ENCODE peak calls at places on chromosomes 5 and 9, in four cellular contexts. O, M, V and F are unnamed samples.

GRCh38 chr9:97840521-97840920 is 12.5 kb upstream of the FOXE1 start:
- DNase-seq in M (no peak), V (no peak), O (no peak), F (peak; percentile 42)

GRCh38 chr5:60332244-60333018 is 367.5 kb downstream of the DEPDC1B start:
- DNase-seq in V (no peak), O (no peak), M (no peak), F (no peak)

GRCh38 chr5:90017236-90017635 is 392.3 kb downstream of the CETN3 start:
- DNase-seq in O (no peak), M (no peak), V (no peak), F (no peak)

GRCh38 chr9:81455826-81456225 is 233.5 kb downstream of the TLE1 start:
- DNase-seq in V (no peak), M (no peak), O (no peak), F (no peak)

GRCh38 chr5:95962475-95962773 is 773 bp upstream of the ELL2 start:
- DNase-seq in M (no peak), O (no peak), V (no peak), F (no peak)

GRCh38 chr5:158451983-158452710 is 593.2 kb upstream of the CLINT1 start:
- DNase-seq in V (no peak), M (no peak), O (no peak), F (no peak)

GRCh38 chr5:1737790-1738405 is 61.7 kb downstream of the MRPL36 start:
- DNase-seq in V (no peak), O (no peak), M (no peak), F (no peak)

GRCh38 chr9:34084562-34084961 is 35.9 kb upstream of the UBAP2 start:
- DNase-seq in M (no peak), O (peak; percentile 30), V (no peak), F (no peak)

GRCh38 chr5:54186912-54187445 is 123.4 kb downstream of the ARL15 start:
- DNase-seq in O (peak; percentile 28), M (no peak), V (no peak), F (no peak)

GRCh38 chr5:71836084-71836483 is 117.0 kb downstream of the CARTPT start:
- DNase-seq in O (no peak), M (no peak), V (no peak), F (no peak)

GRCh38 chr9:93081931-93082330 is 14.1 kb upstream of the CARD19 start:
- DNase-seq in V (no peak), O (no peak), M (peak; percentile 63), F (no peak)

GRCh38 chr5:83253731-83254130 is 176.4 kb downstream of the XRCC4 start:
- DNase-seq in O (no peak), V (no peak), M (no peak), F (no peak)

GRCh38 chr9:131366745-131367401 is 27.0 kb upstream of the PRRC2B start:
- DNase-seq in V (no peak), O (peak; percentile 26), M (no peak), F (peak; percentile 19)

GRCh38 chr9:34500623-34501267 is 22.0 kb downstream of the ENHO start:
- DNase-seq in M (no peak), V (peak; percentile 58), O (peak; percentile 48), F (no peak)

GRCh38 chr9:93092171-93092991 is 3.6 kb upstream of the CARD19 start:
- DNase-seq in O (no peak), V (peak; percentile 34), M (no peak), F (no peak)

GRCh38 chr5:6812800-6813731 is 99.8 kb downstream of the TENT4A start:
- DNase-seq in V (no peak), O (no peak), M (no peak), F (no peak)

GRCh38 chr9:79756414-79756813 is 184.6 kb downstream of the TLE4 start:
- DNase-seq in M (no peak), V (no peak), O (no peak), F (no peak)

GRCh38 chr9:26856413-26857032 is 36.1 kb downstream of the CAAP1 start:
- DNase-seq in O (no peak), V (no peak), M (no peak), F (no peak)

GRCh38 chr5:161378701-161379100 is 167.8 kb downstream of the GABRB2 start:
- DNase-seq in M (no peak), O (no peak), V (no peak), F (no peak)

GRCh38 chr9:38339087-38339486 is 53.4 kb upstream of the ALDH1B1 start:
- DNase-seq in V (no peak), O (no peak), M (no peak), F (no peak)

GRCh38 chr5:172283020-172283861 is at the start of gene UBTD2:
- DNase-seq in V (peak; percentile 88), O (peak; percentile 88), M (no peak), F (no peak)

GRCh38 chr5:107592515-107592914 is 78.2 kb downstream of the EFNA5 start:
- DNase-seq in O (no peak), V (no peak), M (no peak), F (no peak)

GRCh38 chr9:89483592-89484474 is 14.1 kb downstream of the SEMA4D start:
- DNase-seq in M (no peak), O (no peak), V (peak; percentile 60), F (no peak)

GRCh38 chr9:97740848-97741821 is 44.0 kb upstream of the XPA start:
- DNase-seq in M (no peak), O (peak; percentile 65), V (peak; percentile 69), F (no peak)

GRCh38 chr9:99241106-99241505 is 19.0 kb downstream of the SEC61B start:
- DNase-seq in V (no peak), O (no peak), M (no peak), F (no peak)
- TF ChIP-seq CTCF in V (no peak), O (peak; percentile 26), M (peak; percentile 7), F (no peak)

DNA sequence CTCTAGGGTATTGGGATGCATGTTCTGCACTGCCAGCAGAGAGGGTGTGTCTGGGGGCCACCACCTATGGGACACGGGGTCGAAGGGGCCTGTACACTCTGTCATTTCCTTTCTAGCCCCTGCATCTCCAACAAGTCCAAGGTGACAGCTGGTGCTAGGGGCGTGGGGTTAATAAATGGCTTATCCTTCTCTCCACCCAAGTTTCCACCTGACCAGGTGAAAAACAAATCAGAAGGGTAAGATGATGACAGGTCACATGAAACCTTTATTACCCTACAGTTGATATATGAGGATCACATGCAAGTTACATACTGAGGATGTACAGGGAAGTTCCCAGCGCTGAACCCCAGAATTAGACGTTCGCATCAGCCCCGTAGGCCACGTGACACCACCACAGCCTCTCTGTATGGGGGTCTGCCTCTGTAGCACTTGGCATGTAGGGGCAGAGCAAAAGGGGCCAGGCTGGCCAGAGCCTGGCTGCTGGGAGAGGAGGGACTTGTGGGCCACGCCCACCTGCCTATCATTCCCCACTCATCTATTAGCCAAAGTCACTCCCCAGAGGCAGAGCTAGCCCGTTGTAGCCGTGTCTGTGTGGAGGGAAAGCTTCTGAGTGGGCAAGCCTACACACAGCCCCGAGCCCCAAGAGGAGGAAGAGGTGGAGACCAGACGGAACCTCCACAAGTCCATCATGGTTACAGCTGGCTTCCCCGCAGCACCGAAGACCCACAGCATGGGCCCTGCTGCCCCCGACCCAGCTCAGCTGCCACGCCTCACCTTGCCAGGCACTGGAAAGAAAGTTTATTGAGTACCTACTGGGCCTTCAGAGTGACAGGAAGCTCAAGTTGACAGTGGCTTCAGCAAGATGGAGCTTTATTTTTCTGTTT is 2.2 kb downstream of the TMEM141 start:
- DNase-seq in M (no peak), O (no peak), V (no peak), F (no peak)
- H3K4me3 ChIP-seq in M (no peak overlapping the region), O (no peak overlapping the region), V (no peak overlapping the region), F (no peak overlapping the region)

GRCh38 chr5:57193757-57194413 is 20.0 kb downstream of the GPBP1 start:
- DNase-seq in O (no peak), M (no peak), V (no peak), F (no peak)
- TF ChIP-seq CTCF in O (no peak), M (no peak), V (no peak), F (no peak)

GRCh38 chr9:21969011-21969935 is 24.9 kb downstream of the CDKN2A start:
- DNase-seq in V (no peak), O (no peak), M (no peak), F (no peak)
- H3K4me3 ChIP-seq in V (no peak overlapping the region), O (no peak overlapping the region), M (no peak overlapping the region), F (no peak overlapping the region)

GRCh38 chr5:155024015-155024414 is 10.5 kb downstream of the KIF4B start:
- DNase-seq in M (no peak), V (peak; percentile 51), O (no peak), F (no peak)

GRCh38 chr5:155025890-155026289 is 12.3 kb downstream of the KIF4B start:
- DNase-seq in M (no peak), V (no peak), O (no peak), F (no peak)

GRCh38 chr5:155023320-155023719 is 9.8 kb downstream of the KIF4B start:
- DNase-seq in V (no peak), O (no peak), M (no peak), F (no peak)

GRCh38 chr5:155029240-155029639 is 15.7 kb downstream of the KIF4B start:
- DNase-seq in V (no peak), M (no peak), O (no peak), F (no peak)

DNA sequence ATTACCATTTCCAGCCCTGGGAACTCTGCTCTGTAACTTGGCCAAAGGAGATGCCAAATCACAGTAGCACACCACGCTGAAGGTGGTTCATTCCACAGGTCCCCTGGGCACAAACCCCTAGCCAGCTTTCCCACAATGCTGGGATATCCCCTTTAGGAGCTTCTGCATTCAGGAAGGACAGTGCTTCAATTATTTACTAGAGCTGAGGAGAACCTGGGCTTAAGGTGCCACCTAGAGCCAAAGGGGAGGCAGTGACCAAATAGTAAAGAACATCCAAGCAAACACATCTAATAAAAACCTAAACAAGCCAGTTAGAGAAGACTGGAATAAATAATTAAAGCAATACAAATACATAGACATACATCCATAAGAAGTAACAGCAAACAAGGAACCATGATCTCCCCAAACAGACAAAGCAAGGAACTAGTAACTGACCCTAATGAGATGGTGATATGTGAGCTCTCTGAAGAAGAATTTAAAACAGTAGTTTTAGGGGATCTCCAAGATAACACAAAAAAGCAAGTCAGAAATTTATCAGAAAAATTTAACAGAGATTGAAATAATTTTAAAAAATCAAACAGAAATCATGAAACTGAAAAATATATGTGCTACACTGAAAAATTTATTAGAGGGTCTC is 14.6 kb downstream of the KIF4B start:
- DNase-seq in V (no peak), M (no peak), O (no peak), F (no peak)
- TF ChIP-seq CTCF in V (peak; percentile 12), M (peak; percentile 26), O (no peak), F (no peak)

DNA sequence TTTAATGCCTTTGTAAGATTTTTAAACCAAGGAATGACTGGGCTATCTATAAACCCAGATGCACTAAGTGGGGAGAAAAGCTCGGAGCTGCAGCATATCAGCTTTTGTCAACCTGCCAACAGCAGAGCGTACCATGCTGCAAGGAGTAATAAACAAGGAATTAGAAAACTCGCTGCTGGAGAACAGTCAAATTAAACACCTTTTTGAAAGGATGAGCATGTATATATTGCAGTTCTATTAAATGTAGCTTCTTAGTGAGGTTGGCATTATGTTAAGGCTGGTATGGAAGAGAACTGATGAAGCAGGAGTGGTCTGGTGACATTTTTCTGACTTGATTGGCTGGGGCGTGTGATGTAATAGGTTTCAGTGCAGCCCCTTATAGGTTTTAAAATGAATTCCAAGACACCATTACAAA is 74.7 kb downstream of the PIK3R1 start:
- DNase-seq in V (no peak), M (peak; percentile 21), O (peak; percentile 25), F (no peak)
- H3K4me3 ChIP-seq in V (peak overlapping the region; percentile 1), M (no peak overlapping the region), O (peak overlapping the region; percentile 71), F (no peak overlapping the region)